ENCODE peak calls at places on chromosome 1, in six cellular contexts. X, V, H, A, J and P are unnamed samples.

GRCh38 chr1:37931148-37931492 is 15.7 kb downstream of the INPP5B start:
- DNase-seq in X (no peak), V (no peak), H (no peak), A (no peak), J (no peak), P (no peak)

GRCh38 chr1:51910618-51911017 is 32.1 kb upstream of the NRDC start:
- DNase-seq in X (no peak), V (no peak), H (no peak), A (no peak), J (no peak), P (no peak)

GRCh38 chr1:152013664-152014237 is 20.1 kb upstream of the S100A10 start:
- DNase-seq in X (peak; percentile 17), V (peak; percentile 42), H (no peak), A (peak; percentile 62), J (peak; percentile 43), P (no peak)

GRCh38 chr1:95323117-95323516 is 89.1 kb downstream of the RWDD3 start:
- DNase-seq in X (no peak), V (no peak), H (no peak), A (peak; percentile 12), J (peak; percentile 8), P (no peak)

GRCh38 chr1:156797212-156797871 is 19.3 kb downstream of the SH2D2A start:
- DNase-seq in X (no peak), V (peak; percentile 61), H (no peak), A (peak; percentile 57), J (peak; percentile 64), P (no peak)

GRCh38 chr1:1982379-1983232 is 21.0 kb downstream of the CFAP74 start:
- DNase-seq in X (no peak), V (no peak), H (no peak), A (no peak), J (no peak), P (no peak)

GRCh38 chr1:172006660-172007059 is 165.4 kb downstream of the DNM3 start:
- DNase-seq in X (no peak), V (no peak), H (no peak), A (no peak), J (no peak), P (no peak)

GRCh38 chr1:19448491-19449439 is 36.6 kb downstream of the CAPZB start:
- DNase-seq in X (no peak), V (peak; percentile 90), H (peak; percentile 67), A (peak; percentile 90), J (peak; percentile 93), P (peak; percentile 85)

GRCh38 chr1:28248273-28249012 is 10.9 kb upstream of the SESN2 start:
- DNase-seq in X (peak; percentile 55), V (peak; percentile 82), H (peak; percentile 51), A (peak; percentile 87), J (peak; percentile 83), P (peak; percentile 88)

GRCh38 chr1:169877800-169878491 is 15.8 kb downstream of the SCYL3 start:
- DNase-seq in X (no peak), V (no peak), H (peak; percentile 8), A (peak; percentile 7), J (no peak), P (no peak)

GRCh38 chr1:53294557-53294956 is 33.3 kb downstream of the LRP8 start:
- DNase-seq in X (no peak), V (peak; percentile 18), H (peak; percentile 46), A (peak; percentile 53), J (no peak), P (no peak)